ENCODE peak calls at places on chromosomes 5 and 9, in four cellular contexts. L, R, H and U are unnamed samples.

GRCh38 chr5:168300377-168301182 is 9.1 kb downstream of the WWC1 start:
- DNase-seq in L (no peak), R (no peak), H (no peak), U (no peak)

GRCh38 chr9:87840126-87840525 is 42.6 kb upstream of the SPATA31E1 start:
- DNase-seq in L (no peak), R (no peak), H (no peak), U (no peak)

GRCh38 chr5:172497591-172498255 is 43.4 kb upstream of the SH3PXD2B start:
- DNase-seq in L (no peak), R (no peak), H (no peak), U (no peak)

GRCh38 chr9:126781717-126782388 is 23.0 kb upstream of the ZBTB43 start:
- DNase-seq in L (peak), R (no peak), H (peak), U (peak)

GRCh38 chr9:121498487-121499176 is 1.0 kb downstream of the GGTA1 start:
- DNase-seq in L (no peak), R (no peak), H (no peak), U (no peak)

GRCh38 chr9:132837501-132838268 is 40.4 kb downstream of the AK8 start:
- DNase-seq in L (no peak), R (no peak), H (no peak), U (no peak)

GRCh38 chr9:111038336-111039202 is at the start of gene LPAR1:
- DNase-seq in L (peak), R (no peak), H (no peak), U (no peak)

GRCh38 chr9:124010665-124011321 is 775 bp upstream of the LHX2 start:
- DNase-seq in L (no peak), R (no peak), H (no peak), U (no peak)

GRCh38 chr5:13708432-13708831 is 236.1 kb downstream of the DNAH5 start:
- DNase-seq in L (no peak), R (no peak), H (no peak), U (no peak)

GRCh38 chr5:127097288-127097687 is 24.0 kb upstream of the C5orf63 start:
- DNase-seq in L (no peak), R (no peak), H (peak), U (no peak)

GRCh38 chr9:18002718-18003438 is 424.0 kb downstream of the SH3GL2 start:
- DNase-seq in L (no peak), R (no peak), H (no peak), U (no peak)

GRCh38 chr5:134289509-134290113 is 63.7 kb upstream of the PPP2CA start:
- DNase-seq in L (peak), R (peak), H (peak), U (peak)

GRCh38 chr5:51518607-51519006 is 135.4 kb downstream of the ISL1 start:
- DNase-seq in L (no peak), R (no peak), H (no peak), U (no peak)

GRCh38 chr9:137156567-137157375 is 13.1 kb downstream of the LRRC26 start:
- DNase-seq in L (no peak), R (no peak), H (no peak), U (peak)

GRCh38 chr5:1897816-1898450 is 15.2 kb upstream of the IRX4 start:
- DNase-seq in L (no peak), R (no peak), H (no peak), U (no peak)

GRCh38 chr5:151094861-151095260 is 14.0 kb upstream of the TNIP1 start:
- DNase-seq in L (no peak), R (no peak), H (no peak), U (no peak)

GRCh38 chr5:179319741-179320281 is 25.4 kb downstream of the ADAMTS2 start:
- DNase-seq in L (no peak), R (no peak), H (no peak), U (no peak)

GRCh38 chr5:138955013-138955660 is 80.0 kb upstream of the LRRTM2 start:
- DNase-seq in L (no peak), R (no peak), H (peak), U (no peak)

GRCh38 chr9:1098551-1098950 is 48.4 kb downstream of the DMRT2 start:
- DNase-seq in L (no peak), R (no peak), H (no peak), U (no peak)

GRCh38 chr9:1100192-1100591 is 50.0 kb downstream of the DMRT2 start:
- DNase-seq in L (no peak), R (no peak), H (no peak), U (no peak)

GRCh38 chr9:1100945-1101344 is 50.8 kb downstream of the DMRT2 start:
- DNase-seq in L (no peak), R (no peak), H (peak), U (no peak)

GRCh38 chr9:1096155-1096964 is 46.2 kb downstream of the DMRT2 start:
- DNase-seq in L (no peak), R (no peak), H (no peak), U (no peak)

GRCh38 chr9:1102010-1102712 is 52.0 kb downstream of the DMRT2 start:
- DNase-seq in L (no peak), R (no peak), H (no peak), U (no peak)
- TF ChIP-seq TCF7L2 in L (no peak), R (no peak), H (no peak), U (no peak)

GRCh38 chr5:120788481-120788880 is 324.4 kb downstream of the PRR16 start:
- DNase-seq in L (no peak), R (no peak), H (no peak), U (no peak)
- TF ChIP-seq TCF7L2 in L (no peak), R (no peak), H (no peak), U (no peak)

GRCh38 chr5:72846483-72846882 is 30.0 kb downstream of the TNPO1 start:
- DNase-seq in L (no peak), R (no peak), H (no peak), U (no peak)

GRCh38 chr5:72845889-72846288 is 29.4 kb downstream of the TNPO1 start:
- DNase-seq in L (no peak), R (no peak), H (no peak), U (no peak)

GRCh38 chr5:72841756-72842535 is 25.5 kb downstream of the TNPO1 start:
- DNase-seq in L (no peak), R (no peak), H (no peak), U (no peak)

GRCh38 chr5:72842816-72843215 is 26.4 kb downstream of the TNPO1 start:
- DNase-seq in L (peak), R (peak), H (no peak), U (peak)

GRCh38 chr5:72844218-72844603 is 27.8 kb downstream of the TNPO1 start:
- DNase-seq in L (no peak), R (no peak), H (no peak), U (no peak)
- TF ChIP-seq TCF7L2 in L (no peak), R (no peak), H (no peak), U (no peak)

GRCh38 chr5:72949481-72949880 is 6.4 kb upstream of the FCHO2 start:
- DNase-seq in L (no peak), R (no peak), H (no peak), U (no peak)
- TF ChIP-seq TCF7L2 in L (no peak), R (no peak), H (no peak), U (no peak)

GRCh38 chr9:131635285-131635684 is 90.0 kb downstream of the PRRT1B start:
- DNase-seq in L (peak), R (peak), H (peak), U (peak)
- TF ChIP-seq TCF7L2 in L (no peak), R (no peak), H (no peak), U (no peak)

DNA sequence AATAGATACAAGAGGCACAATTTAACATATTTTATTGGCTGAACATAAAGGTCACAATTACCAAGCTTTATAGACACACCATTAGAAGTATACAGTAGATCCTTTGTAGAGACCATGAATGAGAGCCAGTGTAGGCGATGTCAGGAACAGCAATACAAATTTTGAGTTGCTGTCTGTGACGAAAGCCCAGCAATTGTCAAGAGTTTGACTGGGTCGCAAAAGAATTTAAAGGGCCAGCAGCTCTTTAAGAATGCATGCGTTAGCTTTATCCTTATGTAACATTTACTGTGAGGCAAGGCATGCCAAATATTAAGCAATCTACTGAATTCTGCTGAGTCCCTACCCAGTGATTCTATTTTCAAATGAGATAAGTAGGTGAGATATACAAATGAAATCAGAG is 236.9 kb downstream of the ARRDC3 start:
- DNase-seq in L (no peak), R (no peak), H (no peak), U (no peak)
- TF ChIP-seq TCF7L2 in L (no peak), R (no peak), H (no peak), U (no peak)

DNA sequence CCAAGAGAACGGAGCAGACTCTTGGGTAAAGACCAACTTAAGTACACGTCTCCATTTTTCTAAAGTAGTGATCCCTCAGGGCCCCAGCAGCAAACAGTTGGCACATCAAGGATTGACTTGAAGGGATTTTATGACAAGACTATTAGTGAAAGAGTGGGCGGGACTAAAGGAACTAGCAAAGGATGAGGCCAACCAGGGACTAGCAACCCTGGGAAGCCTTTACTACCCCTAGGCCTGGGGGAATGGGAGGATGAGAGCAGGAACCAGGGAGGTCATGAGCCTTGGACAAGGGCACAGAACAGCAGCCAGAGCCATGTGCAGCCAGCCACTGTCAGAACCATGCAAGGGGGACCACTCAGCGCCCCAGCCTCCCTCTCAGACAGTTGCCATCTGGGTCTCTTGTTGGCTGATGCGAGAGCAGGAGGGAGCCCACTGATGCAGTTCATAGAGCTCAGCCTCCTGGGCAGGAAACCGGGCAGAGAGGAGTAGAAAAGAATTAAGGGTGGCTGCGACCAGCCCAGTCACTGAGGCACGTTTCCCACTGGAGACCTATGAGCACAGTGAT is 28.1 kb downstream of the TGFBI start:
- DNase-seq in L (no peak), R (no peak), H (no peak), U (no peak)
- TF ChIP-seq TCF7L2 in L (no peak), R (no peak), H (no peak), U (no peak)

GRCh38 chr5:56095579-56096102 is 100.9 kb upstream of the IL6ST start:
- DNase-seq in L (no peak), R (no peak), H (no peak), U (no peak)
- TF ChIP-seq TCF7L2 in L (no peak), R (no peak), H (no peak), U (no peak)